ENCODE peak calls at places on chromosome 5, in five cellular contexts. One of them, this sample, is unnamed.

GRCh38 chr5:6861667-6862066 is 148.4 kb downstream of the TENT4A start:
- DNase-seq in PC-3: no peak
- DNase-seq in stomach: no peak
- DNase-seq in breast epithelium: no peak
- DNase-seq in tibial nerve: no peak
- DNase-seq in this sample: no peak

GRCh38 chr5:41832430-41832829 is 37.8 kb downstream of the OXCT1 start:
- DNase-seq in PC-3: no peak
- DNase-seq in stomach: no peak
- DNase-seq in breast epithelium: no peak
- DNase-seq in tibial nerve: no peak
- DNase-seq in this sample: no peak

GRCh38 chr5:35859101-35859661 is 2.5 kb downstream of the IL7R start:
- DNase-seq in PC-3: peak; percentile 55
- DNase-seq in stomach: no peak
- DNase-seq in breast epithelium: no peak
- DNase-seq in tibial nerve: no peak
- DNase-seq in this sample: no peak

GRCh38 chr5:60649288-60649917 is 50.6 kb downstream of the DEPDC1B start:
- DNase-seq in PC-3: peak; percentile 73
- DNase-seq in stomach: no peak
- DNase-seq in breast epithelium: no peak
- DNase-seq in tibial nerve: no peak
- DNase-seq in this sample: no peak

GRCh38 chr5:132209131-132209530 is 18.5 kb downstream of the P4HA2 start:
- DNase-seq in PC-3: no peak
- DNase-seq in stomach: no peak
- DNase-seq in breast epithelium: no peak
- DNase-seq in tibial nerve: no peak
- DNase-seq in this sample: peak; percentile 26

GRCh38 chr5:172705576-172706084 is 64.6 kb downstream of the NEURL1B start:
- DNase-seq in PC-3: peak; percentile 48
- DNase-seq in stomach: no peak
- DNase-seq in breast epithelium: no peak
- DNase-seq in tibial nerve: no peak
- DNase-seq in this sample: no peak

GRCh38 chr5:14685757-14686156 is 21.2 kb downstream of the OTULIN start:
- DNase-seq in PC-3: peak; percentile 79
- DNase-seq in stomach: no peak
- DNase-seq in breast epithelium: no peak
- DNase-seq in tibial nerve: no peak
- DNase-seq in this sample: peak; percentile 54

GRCh38 chr5:38796000-38796738 is 49.6 kb upstream of the OSMR start:
- DNase-seq in PC-3: peak; percentile 17
- DNase-seq in stomach: no peak
- DNase-seq in breast epithelium: no peak
- DNase-seq in tibial nerve: peak; percentile 60
- DNase-seq in this sample: no peak

GRCh38 chr5:126854526-126855110 is 77.7 kb downstream of the LMNB1 start:
- DNase-seq in PC-3: no peak
- DNase-seq in stomach: no peak
- DNase-seq in breast epithelium: no peak
- DNase-seq in tibial nerve: no peak
- DNase-seq in this sample: no peak

GRCh38 chr5:127844631-127845030 is 141.4 kb downstream of the CCDC192 start:
- DNase-seq in PC-3: no peak
- DNase-seq in stomach: peak; percentile 69
- DNase-seq in breast epithelium: peak; percentile 54
- DNase-seq in tibial nerve: no peak
- DNase-seq in this sample: no peak

GRCh38 chr5:113166710-113167366 is 190.2 kb downstream of the DCP2 start:
- DNase-seq in PC-3: peak; percentile 91
- DNase-seq in stomach: no peak
- DNase-seq in breast epithelium: no peak
- DNase-seq in tibial nerve: no peak
- DNase-seq in this sample: peak; percentile 83

GRCh38 chr5:1386274-1386717 is 41.4 kb upstream of the CLPTM1L start:
- DNase-seq in PC-3: peak; percentile 51
- DNase-seq in stomach: peak; percentile 85
- DNase-seq in breast epithelium: peak; percentile 87
- DNase-seq in tibial nerve: no peak
- DNase-seq in this sample: peak; percentile 75

GRCh38 chr5:169655353-169655752 is 18.3 kb downstream of the DOCK2 start:
- DNase-seq in PC-3: no peak
- DNase-seq in stomach: no peak
- DNase-seq in breast epithelium: no peak
- DNase-seq in tibial nerve: no peak
- DNase-seq in this sample: no peak

GRCh38 chr5:15003511-15003920 is 131.9 kb upstream of the ANKH start:
- DNase-seq in PC-3: peak; percentile 83
- DNase-seq in stomach: peak; percentile 56
- DNase-seq in breast epithelium: peak; percentile 51
- DNase-seq in tibial nerve: peak; percentile 47
- DNase-seq in this sample: peak; percentile 73

GRCh38 chr5:88886252-88886651 is 3.3 kb upstream of the MEF2C start:
- DNase-seq in PC-3: no peak
- DNase-seq in stomach: no peak
- DNase-seq in breast epithelium: no peak
- DNase-seq in tibial nerve: no peak
- DNase-seq in this sample: no peak

GRCh38 chr5:179839328-179840256 is 18.9 kb downstream of the SQSTM1 start:
- DNase-seq in PC-3: no peak
- DNase-seq in stomach: peak; percentile 51
- DNase-seq in breast epithelium: no peak
- DNase-seq in tibial nerve: no peak
- DNase-seq in this sample: no peak

GRCh38 chr5:52356311-52356918 is 431.3 kb upstream of the ITGA1 start:
- DNase-seq in PC-3: peak; percentile 33
- DNase-seq in stomach: no peak
- DNase-seq in breast epithelium: no peak
- DNase-seq in tibial nerve: no peak
- DNase-seq in this sample: no peak

GRCh38 chr5:144794922-144795321 is 624.2 kb downstream of the KCTD16 start:
- DNase-seq in PC-3: no peak
- DNase-seq in stomach: no peak
- DNase-seq in breast epithelium: no peak
- DNase-seq in tibial nerve: no peak
- DNase-seq in this sample: no peak

GRCh38 chr5:169080352-169080938 is 220.5 kb downstream of the SLIT3 start:
- DNase-seq in PC-3: no peak
- DNase-seq in stomach: no peak
- DNase-seq in breast epithelium: no peak
- DNase-seq in tibial nerve: no peak
- DNase-seq in this sample: no peak

GRCh38 chr5:181200816-181201215 is 4.2 kb downstream of the TRIM7 start:
- DNase-seq in PC-3: no peak
- DNase-seq in stomach: no peak
- DNase-seq in breast epithelium: no peak
- DNase-seq in tibial nerve: no peak
- DNase-seq in this sample: no peak

GRCh38 chr5:173789031-173789920 is 98.9 kb upstream of the CPEB4 start:
- DNase-seq in PC-3: peak; percentile 87
- DNase-seq in stomach: peak; percentile 25
- DNase-seq in breast epithelium: no peak
- DNase-seq in tibial nerve: no peak
- DNase-seq in this sample: peak; percentile 60

GRCh38 chr5:54257366-54258118 is 52.8 kb downstream of the ARL15 start:
- DNase-seq in PC-3: no peak
- DNase-seq in stomach: no peak
- DNase-seq in breast epithelium: no peak
- DNase-seq in tibial nerve: no peak
- DNase-seq in this sample: no peak

GRCh38 chr5:141969783-141970741 is 1.2 kb downstream of the RNF14 start:
- DNase-seq in PC-3: peak; percentile 16
- DNase-seq in stomach: no peak
- DNase-seq in breast epithelium: no peak
- DNase-seq in tibial nerve: no peak
- DNase-seq in this sample: no peak

GRCh38 chr5:416636-416960 is 26.4 kb upstream of the EXOC3 start:
- DNase-seq in PC-3: no peak
- DNase-seq in stomach: no peak
- DNase-seq in breast epithelium: peak; percentile 42
- DNase-seq in tibial nerve: no peak
- DNase-seq in this sample: no peak

GRCh38 chr5:82641362-82641988 is 363.3 kb upstream of the RPS23 start:
- DNase-seq in PC-3: peak; percentile 89
- DNase-seq in stomach: peak; percentile 76
- DNase-seq in breast epithelium: peak; percentile 61
- DNase-seq in tibial nerve: peak; percentile 66
- DNase-seq in this sample: peak; percentile 52

GRCh38 chr5:91277840-91278239 is 105.3 kb downstream of the ARRDC3 start:
- DNase-seq in PC-3: no peak
- DNase-seq in stomach: no peak
- DNase-seq in breast epithelium: no peak
- DNase-seq in tibial nerve: no peak
- DNase-seq in this sample: no peak

GRCh38 chr5:166961028-166961427 is 1330.4 kb upstream of the WWC1 start:
- DNase-seq in PC-3: peak; percentile 41
- DNase-seq in stomach: no peak
- DNase-seq in breast epithelium: no peak
- DNase-seq in tibial nerve: no peak
- DNase-seq in this sample: no peak

GRCh38 chr5:93791520-93791972 is 50.1 kb upstream of the POU5F2 start:
- DNase-seq in PC-3: no peak
- DNase-seq in stomach: no peak
- DNase-seq in breast epithelium: no peak
- DNase-seq in tibial nerve: no peak
- DNase-seq in this sample: no peak

GRCh38 chr5:179918742-179919486 is 11.2 kb upstream of the TBC1D9B start:
- DNase-seq in PC-3: no peak
- DNase-seq in stomach: no peak
- DNase-seq in breast epithelium: no peak
- DNase-seq in tibial nerve: no peak
- DNase-seq in this sample: no peak

GRCh38 chr5:67520161-67520886 is 323.7 kb upstream of the CD180 start:
- DNase-seq in PC-3: no peak
- DNase-seq in stomach: no peak
- DNase-seq in breast epithelium: no peak
- DNase-seq in tibial nerve: no peak
- DNase-seq in this sample: no peak

GRCh38 chr5:39570418-39571027 is 145.7 kb upstream of the DAB2 start:
- DNase-seq in PC-3: peak; percentile 80
- DNase-seq in stomach: no peak
- DNase-seq in breast epithelium: no peak
- DNase-seq in tibial nerve: no peak
- DNase-seq in this sample: peak; percentile 65

GRCh38 chr5:1223278-1223670 is 1.9 kb upstream of the SLC6A18 start:
- DNase-seq in PC-3: no peak
- DNase-seq in stomach: no peak
- DNase-seq in breast epithelium: no peak
- DNase-seq in tibial nerve: no peak
- DNase-seq in this sample: no peak

GRCh38 chr5:80864109-80864508 is 96.1 kb upstream of the RASGRF2 start:
- DNase-seq in PC-3: no peak
- DNase-seq in stomach: no peak
- DNase-seq in breast epithelium: no peak
- DNase-seq in tibial nerve: no peak
- DNase-seq in this sample: no peak

GRCh38 chr5:126263567-126264173 is 159.5 kb upstream of the GRAMD2B start:
- DNase-seq in PC-3: no peak
- DNase-seq in stomach: no peak
- DNase-seq in breast epithelium: no peak
- DNase-seq in tibial nerve: no peak
- DNase-seq in this sample: no peak

GRCh38 chr5:73823508-73823925 is 197.5 kb downstream of the ARHGEF28 start:
- DNase-seq in PC-3: peak; percentile 59
- DNase-seq in stomach: no peak
- DNase-seq in breast epithelium: no peak
- DNase-seq in tibial nerve: no peak
- DNase-seq in this sample: peak; percentile 70

GRCh38 chr5:1133510-1134255 is 21.8 kb upstream of the SLC12A7 start:
- DNase-seq in PC-3: no peak
- DNase-seq in stomach: no peak
- DNase-seq in breast epithelium: no peak
- DNase-seq in tibial nerve: no peak
- DNase-seq in this sample: no peak

DNA sequence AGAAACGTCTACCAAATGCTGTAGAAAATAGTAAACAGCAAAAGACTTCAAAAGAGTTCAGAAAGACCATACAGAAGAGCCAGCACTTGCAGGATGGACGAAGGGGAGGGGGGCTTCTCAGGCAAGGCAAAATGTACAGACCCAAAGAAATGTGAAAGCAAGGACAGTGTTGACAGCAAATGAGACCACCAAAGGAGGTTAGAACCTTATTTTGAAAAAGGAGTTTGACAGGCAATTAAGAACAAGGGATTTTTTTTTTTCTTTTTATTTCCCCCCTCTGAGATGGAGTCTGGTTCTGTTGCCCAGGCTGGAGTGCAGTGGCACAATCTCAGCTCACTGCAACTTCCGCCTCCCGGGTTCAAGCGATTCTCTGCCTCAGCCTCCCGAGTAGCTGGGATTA is 223.2 kb downstream of the EFNA5 start:
- DNase-seq in PC-3: no peak
- DNase-seq in stomach: no peak
- DNase-seq in breast epithelium: no peak
- DNase-seq in tibial nerve: no peak
- DNase-seq in this sample: no peak
- H3K27ac ChIP-seq in PC-3: no peak overlapping the region
- H3K27ac ChIP-seq in stomach: no peak overlapping the region
- H3K27ac ChIP-seq in breast epithelium: no peak overlapping the region
- H3K27ac ChIP-seq in tibial nerve: no peak overlapping the region
- H3K27ac ChIP-seq in this sample: no peak overlapping the region

GRCh38 chr5:8981496-8981895 is 564.4 kb downstream of the SEMA5A start:
- DNase-seq in PC-3: no peak
- DNase-seq in stomach: no peak
- DNase-seq in breast epithelium: no peak
- DNase-seq in tibial nerve: no peak
- DNase-seq in this sample: no peak
- TF ChIP-seq CTCF in PC-3: no peak
- TF ChIP-seq CTCF in stomach: no peak
- TF ChIP-seq CTCF in breast epithelium: no peak
- TF ChIP-seq CTCF in tibial nerve: no peak
- TF ChIP-seq CTCF in this sample: no peak

GRCh38 chr5:178730940-178731265 is 444 bp upstream of the ZNF354A start:
- DNase-seq in PC-3: peak; percentile 25
- DNase-seq in stomach: no peak
- DNase-seq in breast epithelium: no peak
- DNase-seq in tibial nerve: no peak
- DNase-seq in this sample: no peak
- H3K4me3 ChIP-seq in PC-3: peak overlapping the region; percentile 86
- H3K4me3 ChIP-seq in stomach: peak overlapping the region; percentile 98
- H3K4me3 ChIP-seq in breast epithelium: peak overlapping the region; percentile 66
- H3K4me3 ChIP-seq in tibial nerve: peak overlapping the region; percentile 76
- H3K4me3 ChIP-seq in this sample: peak overlapping the region; percentile 28

GRCh38 chr5:61966558-61966957 is 339.4 kb upstream of the KIF2A start:
- DNase-seq in PC-3: no peak
- DNase-seq in stomach: no peak
- DNase-seq in breast epithelium: no peak
- DNase-seq in tibial nerve: no peak
- DNase-seq in this sample: no peak
- H3K27ac ChIP-seq in PC-3: no peak overlapping the region
- H3K27ac ChIP-seq in stomach: no peak overlapping the region
- H3K27ac ChIP-seq in breast epithelium: no peak overlapping the region
- H3K27ac ChIP-seq in tibial nerve: no peak overlapping the region
- H3K27ac ChIP-seq in this sample: no peak overlapping the region

This sample was measured in PC-9.